ENCODE peak calls at places on chromosome 13, in five cellular contexts. K, O, V, M and B are unnamed samples.

GRCh38 chr13:45333251-45333972 is 7.6 kb downstream of the TPT1 start:
- DNase-seq in M (no peak), K (no peak), V (no peak), O (no peak), B (no peak)

GRCh38 chr13:102983496-102983895 is 82.7 kb downstream of the SLC10A2 start:
- DNase-seq in O (no peak), K (no peak), V (no peak), M (no peak), B (peak)

GRCh38 chr13:33228645-33229445 is 56.7 kb downstream of the STARD13 start:
- DNase-seq in V (peak), M (peak), K (no peak), O (peak), B (peak)

GRCh38 chr13:36919833-36920611 is at the start of gene SMAD9:
- DNase-seq in M (peak), V (peak), O (peak), K (peak), B (peak)

GRCh38 chr13:113997845-113998751 is 24.2 kb upstream of the C13orf46 start:
- DNase-seq in K (no peak), M (peak), V (no peak), O (no peak), B (no peak)

GRCh38 chr13:36251012-36251411 is 36.7 kb upstream of the SOHLH2 start:
- DNase-seq in M (no peak), O (no peak), K (no peak), V (no peak), B (no peak)

GRCh38 chr13:22454586-22454985 is 726.2 kb upstream of the SGCG start:
- DNase-seq in M (no peak), K (no peak), V (no peak), O (peak), B (peak)

GRCh38 chr13:40476175-40476958 is 190.1 kb downstream of the FOXO1 start:
- DNase-seq in K (no peak), O (no peak), V (no peak), M (no peak), B (peak)

GRCh38 chr13:85303630-85304029 is 495.6 kb downstream of the SLITRK6 start:
- DNase-seq in O (no peak), K (no peak), M (no peak), V (no peak), B (no peak)

GRCh38 chr13:21149568-21149967 is 26.8 kb downstream of the SKA3 start:
- DNase-seq in M (no peak), K (no peak), O (no peak), V (no peak), B (no peak)

GRCh38 chr13:65497265-65497664 is 1732.9 kb downstream of the PCDH9 start:
- DNase-seq in M (no peak), K (no peak), O (peak), V (no peak), B (peak)

GRCh38 chr13:39038569-39038898 is 278 bp downstream of the NHLRC3 start:
- DNase-seq in K (no peak), V (peak), M (no peak), O (no peak), B (peak)

GRCh38 chr13:113044431-113045114 is 61.0 kb upstream of the F7 start:
- DNase-seq in V (no peak), M (no peak), K (no peak), O (no peak), B (no peak)

GRCh38 chr13:36736119-36736726 is 62.4 kb downstream of the SERTM1 start:
- DNase-seq in O (peak), M (peak), K (peak), V (peak), B (peak)

DNA sequence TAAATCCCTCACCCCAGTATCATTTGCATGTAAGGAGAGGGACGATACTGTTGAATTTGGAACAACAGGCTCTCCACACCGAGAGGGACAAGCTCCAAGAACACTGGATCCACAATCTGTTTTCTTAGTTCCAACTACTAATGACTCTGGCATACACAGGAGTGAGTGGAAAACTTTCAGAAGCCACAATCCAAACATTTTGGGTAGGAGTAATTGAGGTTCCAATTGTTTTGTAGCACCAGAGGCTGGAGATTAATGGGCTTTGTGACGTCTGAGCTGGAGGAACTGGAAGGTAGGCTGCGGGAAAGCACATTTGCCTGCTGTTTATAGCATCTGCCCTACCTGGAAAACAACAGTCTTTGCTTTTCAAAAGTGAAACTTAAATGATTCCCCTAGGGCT is 156.7 kb downstream of the FLT1 start:
- DNase-seq in K (no peak), O (no peak), M (no peak), V (no peak), B (no peak)
- H3K27ac ChIP-seq in K (no peak), O (no peak), M (no peak), V (no peak), B (no peak)

DNA sequence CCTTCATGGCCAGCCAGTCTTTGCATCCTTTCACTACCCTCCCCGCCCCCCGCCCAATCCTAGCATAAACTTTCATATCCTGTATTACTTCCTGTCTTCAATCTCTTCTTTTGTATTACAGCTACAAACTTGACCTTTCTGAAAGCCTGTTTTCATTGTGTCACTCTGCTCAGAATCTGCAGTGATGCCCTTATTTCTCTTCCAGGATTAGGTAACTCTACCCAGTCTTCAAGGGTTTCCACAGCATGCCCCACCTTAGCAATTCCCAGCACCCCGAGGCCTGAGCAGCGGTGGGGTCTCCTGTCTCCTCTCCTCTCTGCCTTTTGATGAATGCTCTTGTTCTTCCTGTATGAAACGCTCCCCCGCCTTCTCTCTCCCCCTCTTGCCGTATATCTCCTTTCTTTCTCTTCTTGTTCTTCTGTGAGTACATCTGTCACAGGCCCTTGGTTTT is 145.6 kb downstream of the SHISA2 start:
- DNase-seq in K (no peak), O (no peak), M (no peak), V (no peak), B (no peak)
- H3K9ac ChIP-seq in K (no peak), O (no peak), M (no peak), V (no peak), B (no peak)

DNA sequence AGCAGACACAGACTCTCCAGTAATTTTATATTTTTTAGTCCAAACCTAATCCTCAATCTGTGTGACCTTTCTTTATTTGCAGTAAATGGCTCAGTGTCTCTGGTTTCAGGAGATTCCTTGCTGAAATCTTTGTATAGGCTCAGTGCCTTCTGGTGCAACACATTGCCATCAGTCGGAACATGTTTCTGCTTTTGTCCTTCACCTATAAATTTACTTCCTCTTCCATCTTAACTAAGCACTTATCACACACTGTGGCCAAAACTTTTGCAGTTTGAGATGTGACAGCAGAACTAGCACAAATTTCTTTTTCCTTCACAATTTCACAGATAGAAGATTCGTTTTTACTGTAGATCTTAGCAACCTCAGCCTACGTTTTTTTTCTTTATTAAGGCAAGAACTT is 44.1 kb downstream of the NDFIP2 start:
- DNase-seq in M (no peak), K (no peak), O (no peak), V (no peak), B (no peak)
- H3K27ac ChIP-seq in M (no peak), K (no peak), O (no peak), V (no peak), B (no peak)

GRCh38 chr13:23674795-23675640 is 104.8 kb downstream of the TNFRSF19 start:
- DNase-seq in K (no peak), O (no peak), V (no peak), M (no peak), B (peak)

GRCh38 chr13:23673867-23674605 is 103.8 kb downstream of the TNFRSF19 start:
- DNase-seq in M (no peak), V (no peak), O (no peak), K (no peak), B (no peak)

GRCh38 chr13:23671902-23672301 is 101.7 kb downstream of the TNFRSF19 start:
- DNase-seq in K (no peak), O (no peak), M (no peak), V (no peak), B (no peak)

GRCh38 chr13:23672616-23673015 is 102.4 kb downstream of the TNFRSF19 start:
- DNase-seq in K (no peak), M (no peak), O (no peak), V (no peak), B (no peak)

DNA sequence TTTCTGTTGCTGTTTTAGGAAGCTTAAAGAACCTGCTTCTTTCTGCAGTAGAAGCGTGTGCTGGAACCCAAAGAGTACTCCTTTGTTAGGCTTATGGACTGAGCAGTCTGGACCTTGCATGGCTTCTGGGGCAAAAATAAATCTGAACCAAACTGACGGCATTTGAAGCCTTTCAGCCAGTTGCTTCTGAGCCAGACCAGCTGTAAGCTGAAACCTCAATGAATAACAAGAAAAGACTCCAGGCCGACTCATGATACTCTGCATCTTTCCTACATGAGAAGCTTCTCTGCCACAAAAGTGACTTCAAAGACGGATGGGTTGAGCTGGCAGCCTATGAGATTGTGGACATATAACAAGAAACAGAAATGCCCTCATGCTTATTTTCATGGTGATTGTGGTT is 103.1 kb downstream of the TNFRSF19 start:
- DNase-seq in M (no peak), O (no peak), K (no peak), V (no peak), B (no peak)
- H3K9ac ChIP-seq in M (peak), O (no peak), K (no peak), V (no peak), B (no peak)

GRCh38 chr13:100508391-100508790 is 80.2 kb downstream of the GGACT start:
- DNase-seq in K (no peak), O (no peak), V (no peak), M (no peak), B (no peak)
- H3K27ac ChIP-seq in K (no peak), O (no peak), V (no peak), M (no peak), B (no peak)

GRCh38 chr13:30577381-30577780 is 40.3 kb upstream of the USPL1 start:
- DNase-seq in V (peak), M (no peak), K (no peak), O (peak), B (peak)

GRCh38 chr13:30569901-30570576 is 47.7 kb upstream of the USPL1 start:
- DNase-seq in V (peak), M (no peak), O (peak), K (no peak), B (peak)

GRCh38 chr13:30576528-30576927 is 41.2 kb upstream of the USPL1 start:
- DNase-seq in M (no peak), V (peak), O (no peak), K (no peak), B (no peak)

GRCh38 chr13:30567072-30567471 is 50.6 kb upstream of the USPL1 start:
- DNase-seq in V (no peak), K (no peak), M (no peak), O (no peak), B (no peak)

GRCh38 chr13:30572859-30573275 is 44.9 kb upstream of the USPL1 start:
- DNase-seq in K (no peak), V (no peak), M (peak), O (peak), B (peak)
- H3K9ac ChIP-seq in K (no peak), V (no peak), M (peak), O (no peak), B (no peak)

DNA sequence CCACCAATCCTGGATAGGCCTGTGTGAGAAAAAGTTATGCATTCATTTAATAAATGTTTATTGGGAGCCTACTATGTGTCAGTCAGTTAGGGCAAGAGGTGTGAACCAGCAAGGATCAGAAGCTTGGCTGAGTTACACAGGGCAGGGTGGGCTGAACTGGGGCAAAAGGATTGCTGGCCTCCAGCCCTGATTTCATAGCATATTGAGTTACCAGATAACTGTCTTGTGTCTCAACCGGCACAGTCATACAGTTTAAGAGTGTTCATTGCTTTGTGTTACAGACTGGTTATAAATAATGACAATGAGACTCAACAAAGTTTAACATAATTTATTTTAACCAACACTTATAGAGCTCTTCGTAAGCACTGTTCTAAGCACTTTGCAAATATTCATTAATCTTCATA is 253.8 kb downstream of the DLEU7 start:
- DNase-seq in O (no peak), V (no peak), M (no peak), K (no peak), B (peak)
- H3K27ac ChIP-seq in O (no peak), V (no peak), M (peak), K (no peak), B (no peak)

GRCh38 chr13:110194456-110194855 is 112.5 kb downstream of the COL4A1 start:
- DNase-seq in O (no peak), M (no peak), K (no peak), V (no peak), B (peak)
- H3K9ac ChIP-seq in O (no peak), M (no peak), K (no peak), V (no peak), B (no peak)

GRCh38 chr13:41802033-41802683 is 158.8 kb downstream of the VWA8 start:
- DNase-seq in V (no peak), M (no peak), O (peak), K (no peak), B (no peak)
- H3K27ac ChIP-seq in V (no peak), M (no peak), O (no peak), K (no peak), B (no peak)

GRCh38 chr13:46369506-46370268 is 17.4 kb downstream of the RUBCNL start:
- DNase-seq in O (no peak), V (no peak), K (no peak), M (no peak), B (peak)
- H3K9ac ChIP-seq in O (no peak), V (no peak), K (no peak), M (no peak), B (no peak)